ENCODE peak calls at places on chromosomes 3 and 15, in nine cellular contexts. One of them, this sample, is unnamed.

GRCh38 chr3:71872256-71872655 is 87.3 kb upstream of the PROK2 start:
- DNase-seq in activated T-cell treated with anti-CD3 and anti-CD28 coated beads for 1 hour: no peak
- DNase-seq in left ventricle myocardium superior: no peak
- DNase-seq in NCI-H1417 treated with DMSO at 0.1 percent for 48 hours: no peak
- DNase-seq in H9: no peak
- DNase-seq in epithelial cell of proximal tubule: no peak
- DNase-seq in left cardiac atrium: no peak
- DNase-seq in activated effector memory CD4-positive, alpha-beta T cell treated with Interleukin-2 at 50 U/mL for 16 hours: no peak
- DNase-seq in stimulated activated effector memory CD8-positive, alpha-beta T cell treated with anti-CD3 and anti-CD28 coated beads, Interleukin-12 subunit alpha, Interleukin-12 subunit beta, amount 100 ng/mL, for 72 hours: no peak
- DNase-seq in this sample: no peak

GRCh38 chr3:138937690-138938055 is 9.3 kb downstream of the FOXL2 start:
- DNase-seq in activated T-cell treated with anti-CD3 and anti-CD28 coated beads for 1 hour: no peak
- DNase-seq in left ventricle myocardium superior: no peak
- DNase-seq in NCI-H1417 treated with DMSO at 0.1 percent for 48 hours: no peak
- DNase-seq in H9: no peak
- DNase-seq in epithelial cell of proximal tubule: no peak
- DNase-seq in left cardiac atrium: no peak
- DNase-seq in activated effector memory CD4-positive, alpha-beta T cell treated with Interleukin-2 at 50 U/mL for 16 hours: no peak
- DNase-seq in stimulated activated effector memory CD8-positive, alpha-beta T cell treated with anti-CD3 and anti-CD28 coated beads, Interleukin-12 subunit alpha, Interleukin-12 subunit beta, amount 100 ng/mL, for 72 hours: no peak
- DNase-seq in this sample: no peak

GRCh38 chr3:194598771-194599557 is 34.3 kb downstream of the TMEM44 start:
- DNase-seq in activated T-cell treated with anti-CD3 and anti-CD28 coated beads for 1 hour: no peak
- DNase-seq in left ventricle myocardium superior: peak; percentile 21
- DNase-seq in NCI-H1417 treated with DMSO at 0.1 percent for 48 hours: no peak
- DNase-seq in H9: no peak
- DNase-seq in epithelial cell of proximal tubule: no peak
- DNase-seq in left cardiac atrium: peak; percentile 53
- DNase-seq in activated effector memory CD4-positive, alpha-beta T cell treated with Interleukin-2 at 50 U/mL for 16 hours: no peak
- DNase-seq in stimulated activated effector memory CD8-positive, alpha-beta T cell treated with anti-CD3 and anti-CD28 coated beads, Interleukin-12 subunit alpha, Interleukin-12 subunit beta, amount 100 ng/mL, for 72 hours: no peak
- DNase-seq in this sample: no peak

GRCh38 chr15:72540606-72541237 is 66.6 kb downstream of the ARIH1 start:
- DNase-seq in activated T-cell treated with anti-CD3 and anti-CD28 coated beads for 1 hour: no peak
- DNase-seq in left ventricle myocardium superior: no peak
- DNase-seq in NCI-H1417 treated with DMSO at 0.1 percent for 48 hours: no peak
- DNase-seq in H9: no peak
- DNase-seq in epithelial cell of proximal tubule: no peak
- DNase-seq in left cardiac atrium: no peak
- DNase-seq in activated effector memory CD4-positive, alpha-beta T cell treated with Interleukin-2 at 50 U/mL for 16 hours: no peak
- DNase-seq in stimulated activated effector memory CD8-positive, alpha-beta T cell treated with anti-CD3 and anti-CD28 coated beads, Interleukin-12 subunit alpha, Interleukin-12 subunit beta, amount 100 ng/mL, for 72 hours: no peak
- DNase-seq in this sample: no peak

GRCh38 chr15:60933914-60934885 is 294.9 kb downstream of the RORA start:
- DNase-seq in activated T-cell treated with anti-CD3 and anti-CD28 coated beads for 1 hour: no peak
- DNase-seq in left ventricle myocardium superior: no peak
- DNase-seq in NCI-H1417 treated with DMSO at 0.1 percent for 48 hours: peak; percentile 75
- DNase-seq in H9: no peak
- DNase-seq in epithelial cell of proximal tubule: no peak
- DNase-seq in left cardiac atrium: no peak
- DNase-seq in activated effector memory CD4-positive, alpha-beta T cell treated with Interleukin-2 at 50 U/mL for 16 hours: no peak
- DNase-seq in stimulated activated effector memory CD8-positive, alpha-beta T cell treated with anti-CD3 and anti-CD28 coated beads, Interleukin-12 subunit alpha, Interleukin-12 subunit beta, amount 100 ng/mL, for 72 hours: no peak
- DNase-seq in this sample: peak; percentile 11

GRCh38 chr15:51104512-51104911 is 9.8 kb upstream of the TNFAIP8L3 start:
- DNase-seq in activated T-cell treated with anti-CD3 and anti-CD28 coated beads for 1 hour: no peak
- DNase-seq in left ventricle myocardium superior: peak; percentile 62
- DNase-seq in NCI-H1417 treated with DMSO at 0.1 percent for 48 hours: no peak
- DNase-seq in H9: no peak
- DNase-seq in epithelial cell of proximal tubule: no peak
- DNase-seq in left cardiac atrium: peak; percentile 67
- DNase-seq in activated effector memory CD4-positive, alpha-beta T cell treated with Interleukin-2 at 50 U/mL for 16 hours: no peak
- DNase-seq in stimulated activated effector memory CD8-positive, alpha-beta T cell treated with anti-CD3 and anti-CD28 coated beads, Interleukin-12 subunit alpha, Interleukin-12 subunit beta, amount 100 ng/mL, for 72 hours: no peak
- DNase-seq in this sample: no peak

GRCh38 chr3:196661400-196661799 is 21.9 kb downstream of the NRROS start:
- DNase-seq in activated T-cell treated with anti-CD3 and anti-CD28 coated beads for 1 hour: no peak
- DNase-seq in left ventricle myocardium superior: no peak
- DNase-seq in NCI-H1417 treated with DMSO at 0.1 percent for 48 hours: no peak
- DNase-seq in H9: no peak
- DNase-seq in epithelial cell of proximal tubule: no peak
- DNase-seq in left cardiac atrium: no peak
- DNase-seq in activated effector memory CD4-positive, alpha-beta T cell treated with Interleukin-2 at 50 U/mL for 16 hours: no peak
- DNase-seq in stimulated activated effector memory CD8-positive, alpha-beta T cell treated with anti-CD3 and anti-CD28 coated beads, Interleukin-12 subunit alpha, Interleukin-12 subunit beta, amount 100 ng/mL, for 72 hours: no peak
- DNase-seq in this sample: no peak

GRCh38 chr3:10448544-10448943 is 56.8 kb downstream of the ATP2B2 start:
- DNase-seq in activated T-cell treated with anti-CD3 and anti-CD28 coated beads for 1 hour: no peak
- DNase-seq in left ventricle myocardium superior: no peak
- DNase-seq in NCI-H1417 treated with DMSO at 0.1 percent for 48 hours: no peak
- DNase-seq in H9: no peak
- DNase-seq in epithelial cell of proximal tubule: no peak
- DNase-seq in left cardiac atrium: no peak
- DNase-seq in activated effector memory CD4-positive, alpha-beta T cell treated with Interleukin-2 at 50 U/mL for 16 hours: no peak
- DNase-seq in stimulated activated effector memory CD8-positive, alpha-beta T cell treated with anti-CD3 and anti-CD28 coated beads, Interleukin-12 subunit alpha, Interleukin-12 subunit beta, amount 100 ng/mL, for 72 hours: no peak
- DNase-seq in this sample: no peak

GRCh38 chr15:22939051-22939450 is 41.1 kb downstream of the CYFIP1 start:
- DNase-seq in activated T-cell treated with anti-CD3 and anti-CD28 coated beads for 1 hour: no peak
- DNase-seq in left ventricle myocardium superior: no peak
- DNase-seq in NCI-H1417 treated with DMSO at 0.1 percent for 48 hours: no peak
- DNase-seq in H9: no peak
- DNase-seq in epithelial cell of proximal tubule: no peak
- DNase-seq in left cardiac atrium: no peak
- DNase-seq in activated effector memory CD4-positive, alpha-beta T cell treated with Interleukin-2 at 50 U/mL for 16 hours: no peak
- DNase-seq in stimulated activated effector memory CD8-positive, alpha-beta T cell treated with anti-CD3 and anti-CD28 coated beads, Interleukin-12 subunit alpha, Interleukin-12 subunit beta, amount 100 ng/mL, for 72 hours: no peak
- DNase-seq in this sample: no peak

GRCh38 chr3:100605358-100605757 is 4.0 kb upstream of the ADGRG7 start:
- DNase-seq in activated T-cell treated with anti-CD3 and anti-CD28 coated beads for 1 hour: no peak
- DNase-seq in left ventricle myocardium superior: no peak
- DNase-seq in NCI-H1417 treated with DMSO at 0.1 percent for 48 hours: no peak
- DNase-seq in H9: peak; percentile 31
- DNase-seq in epithelial cell of proximal tubule: no peak
- DNase-seq in left cardiac atrium: no peak
- DNase-seq in activated effector memory CD4-positive, alpha-beta T cell treated with Interleukin-2 at 50 U/mL for 16 hours: no peak
- DNase-seq in stimulated activated effector memory CD8-positive, alpha-beta T cell treated with anti-CD3 and anti-CD28 coated beads, Interleukin-12 subunit alpha, Interleukin-12 subunit beta, amount 100 ng/mL, for 72 hours: no peak
- DNase-seq in this sample: no peak

GRCh38 chr15:80507638-80508316 is 103.6 kb downstream of the ARNT2 start:
- DNase-seq in activated T-cell treated with anti-CD3 and anti-CD28 coated beads for 1 hour: no peak
- DNase-seq in left ventricle myocardium superior: no peak
- DNase-seq in NCI-H1417 treated with DMSO at 0.1 percent for 48 hours: no peak
- DNase-seq in H9: no peak
- DNase-seq in epithelial cell of proximal tubule: no peak
- DNase-seq in left cardiac atrium: no peak
- DNase-seq in activated effector memory CD4-positive, alpha-beta T cell treated with Interleukin-2 at 50 U/mL for 16 hours: no peak
- DNase-seq in stimulated activated effector memory CD8-positive, alpha-beta T cell treated with anti-CD3 and anti-CD28 coated beads, Interleukin-12 subunit alpha, Interleukin-12 subunit beta, amount 100 ng/mL, for 72 hours: no peak
- DNase-seq in this sample: no peak

GRCh38 chr3:19146685-19147650 is 1.3 kb upstream of the KCNH8 start:
- DNase-seq in activated T-cell treated with anti-CD3 and anti-CD28 coated beads for 1 hour: peak; percentile 24
- DNase-seq in left ventricle myocardium superior: peak; percentile 67
- DNase-seq in NCI-H1417 treated with DMSO at 0.1 percent for 48 hours: peak; percentile 76
- DNase-seq in H9: peak; percentile 97
- DNase-seq in epithelial cell of proximal tubule: no peak
- DNase-seq in left cardiac atrium: peak; percentile 67
- DNase-seq in activated effector memory CD4-positive, alpha-beta T cell treated with Interleukin-2 at 50 U/mL for 16 hours: peak; percentile 20
- DNase-seq in stimulated activated effector memory CD8-positive, alpha-beta T cell treated with anti-CD3 and anti-CD28 coated beads, Interleukin-12 subunit alpha, Interleukin-12 subunit beta, amount 100 ng/mL, for 72 hours: peak; percentile 12
- DNase-seq in this sample: peak; percentile 77

GRCh38 chr15:34799149-34799824 is 3.9 kb upstream of the ACTC1 start:
- DNase-seq in activated T-cell treated with anti-CD3 and anti-CD28 coated beads for 1 hour: no peak
- DNase-seq in left ventricle myocardium superior: peak; percentile 90
- DNase-seq in NCI-H1417 treated with DMSO at 0.1 percent for 48 hours: no peak
- DNase-seq in H9: peak; percentile 33
- DNase-seq in epithelial cell of proximal tubule: no peak
- DNase-seq in left cardiac atrium: peak; percentile 78
- DNase-seq in activated effector memory CD4-positive, alpha-beta T cell treated with Interleukin-2 at 50 U/mL for 16 hours: no peak
- DNase-seq in stimulated activated effector memory CD8-positive, alpha-beta T cell treated with anti-CD3 and anti-CD28 coated beads, Interleukin-12 subunit alpha, Interleukin-12 subunit beta, amount 100 ng/mL, for 72 hours: no peak
- DNase-seq in this sample: no peak

GRCh38 chr3:57752307-57752706 is 3.8 kb upstream of the SLMAP start:
- DNase-seq in activated T-cell treated with anti-CD3 and anti-CD28 coated beads for 1 hour: no peak
- DNase-seq in left ventricle myocardium superior: no peak
- DNase-seq in NCI-H1417 treated with DMSO at 0.1 percent for 48 hours: no peak
- DNase-seq in H9: no peak
- DNase-seq in epithelial cell of proximal tubule: peak; percentile 69
- DNase-seq in left cardiac atrium: no peak
- DNase-seq in activated effector memory CD4-positive, alpha-beta T cell treated with Interleukin-2 at 50 U/mL for 16 hours: no peak
- DNase-seq in stimulated activated effector memory CD8-positive, alpha-beta T cell treated with anti-CD3 and anti-CD28 coated beads, Interleukin-12 subunit alpha, Interleukin-12 subunit beta, amount 100 ng/mL, for 72 hours: no peak
- DNase-seq in this sample: no peak

GRCh38 chr3:107690522-107691138 is 167.9 kb downstream of the BBX start:
- DNase-seq in activated T-cell treated with anti-CD3 and anti-CD28 coated beads for 1 hour: no peak
- DNase-seq in left ventricle myocardium superior: no peak
- DNase-seq in NCI-H1417 treated with DMSO at 0.1 percent for 48 hours: peak; percentile 35
- DNase-seq in H9: no peak
- DNase-seq in epithelial cell of proximal tubule: peak; percentile 19
- DNase-seq in left cardiac atrium: no peak
- DNase-seq in activated effector memory CD4-positive, alpha-beta T cell treated with Interleukin-2 at 50 U/mL for 16 hours: no peak
- DNase-seq in stimulated activated effector memory CD8-positive, alpha-beta T cell treated with anti-CD3 and anti-CD28 coated beads, Interleukin-12 subunit alpha, Interleukin-12 subunit beta, amount 100 ng/mL, for 72 hours: no peak
- DNase-seq in this sample: no peak

GRCh38 chr3:154851644-154852043 is 228.5 kb upstream of the MME start:
- DNase-seq in activated T-cell treated with anti-CD3 and anti-CD28 coated beads for 1 hour: no peak
- DNase-seq in left ventricle myocardium superior: no peak
- DNase-seq in NCI-H1417 treated with DMSO at 0.1 percent for 48 hours: no peak
- DNase-seq in H9: no peak
- DNase-seq in epithelial cell of proximal tubule: no peak
- DNase-seq in left cardiac atrium: no peak
- DNase-seq in activated effector memory CD4-positive, alpha-beta T cell treated with Interleukin-2 at 50 U/mL for 16 hours: no peak
- DNase-seq in stimulated activated effector memory CD8-positive, alpha-beta T cell treated with anti-CD3 and anti-CD28 coated beads, Interleukin-12 subunit alpha, Interleukin-12 subunit beta, amount 100 ng/mL, for 72 hours: no peak
- DNase-seq in this sample: no peak

GRCh38 chr3:107064445-107065060 is 312.7 kb upstream of the CCDC54 start:
- DNase-seq in activated T-cell treated with anti-CD3 and anti-CD28 coated beads for 1 hour: peak; percentile 33
- DNase-seq in left ventricle myocardium superior: peak; percentile 29
- DNase-seq in NCI-H1417 treated with DMSO at 0.1 percent for 48 hours: peak; percentile 22
- DNase-seq in H9: peak; percentile 66
- DNase-seq in epithelial cell of proximal tubule: peak; percentile 36
- DNase-seq in left cardiac atrium: peak; percentile 36
- DNase-seq in activated effector memory CD4-positive, alpha-beta T cell treated with Interleukin-2 at 50 U/mL for 16 hours: no peak
- DNase-seq in stimulated activated effector memory CD8-positive, alpha-beta T cell treated with anti-CD3 and anti-CD28 coated beads, Interleukin-12 subunit alpha, Interleukin-12 subunit beta, amount 100 ng/mL, for 72 hours: peak; percentile 51
- DNase-seq in this sample: peak; percentile 51

GRCh38 chr3:43865887-43866528 is 175.3 kb downstream of the ABHD5 start:
- DNase-seq in activated T-cell treated with anti-CD3 and anti-CD28 coated beads for 1 hour: no peak
- DNase-seq in left ventricle myocardium superior: no peak
- DNase-seq in NCI-H1417 treated with DMSO at 0.1 percent for 48 hours: no peak
- DNase-seq in H9: peak; percentile 16
- DNase-seq in epithelial cell of proximal tubule: no peak
- DNase-seq in left cardiac atrium: no peak
- DNase-seq in activated effector memory CD4-positive, alpha-beta T cell treated with Interleukin-2 at 50 U/mL for 16 hours: no peak
- DNase-seq in stimulated activated effector memory CD8-positive, alpha-beta T cell treated with anti-CD3 and anti-CD28 coated beads, Interleukin-12 subunit alpha, Interleukin-12 subunit beta, amount 100 ng/mL, for 72 hours: no peak
- DNase-seq in this sample: no peak

GRCh38 chr3:188776447-188776846 is 395.3 kb upstream of the TPRG1 start:
- DNase-seq in activated T-cell treated with anti-CD3 and anti-CD28 coated beads for 1 hour: no peak
- DNase-seq in left ventricle myocardium superior: no peak
- DNase-seq in NCI-H1417 treated with DMSO at 0.1 percent for 48 hours: no peak
- DNase-seq in H9: no peak
- DNase-seq in epithelial cell of proximal tubule: no peak
- DNase-seq in left cardiac atrium: no peak
- DNase-seq in activated effector memory CD4-positive, alpha-beta T cell treated with Interleukin-2 at 50 U/mL for 16 hours: no peak
- DNase-seq in stimulated activated effector memory CD8-positive, alpha-beta T cell treated with anti-CD3 and anti-CD28 coated beads, Interleukin-12 subunit alpha, Interleukin-12 subunit beta, amount 100 ng/mL, for 72 hours: no peak
- DNase-seq in this sample: no peak

GRCh38 chr15:61524091-61524490 is 295.0 kb upstream of the RORA start:
- DNase-seq in activated T-cell treated with anti-CD3 and anti-CD28 coated beads for 1 hour: no peak
- DNase-seq in left ventricle myocardium superior: no peak
- DNase-seq in NCI-H1417 treated with DMSO at 0.1 percent for 48 hours: no peak
- DNase-seq in H9: no peak
- DNase-seq in epithelial cell of proximal tubule: no peak
- DNase-seq in left cardiac atrium: no peak
- DNase-seq in activated effector memory CD4-positive, alpha-beta T cell treated with Interleukin-2 at 50 U/mL for 16 hours: no peak
- DNase-seq in stimulated activated effector memory CD8-positive, alpha-beta T cell treated with anti-CD3 and anti-CD28 coated beads, Interleukin-12 subunit alpha, Interleukin-12 subunit beta, amount 100 ng/mL, for 72 hours: no peak
- DNase-seq in this sample: no peak

GRCh38 chr15:51917493-51917892 is 54.1 kb downstream of the LEO1 start:
- DNase-seq in activated T-cell treated with anti-CD3 and anti-CD28 coated beads for 1 hour: no peak
- DNase-seq in left ventricle myocardium superior: no peak
- DNase-seq in NCI-H1417 treated with DMSO at 0.1 percent for 48 hours: no peak
- DNase-seq in H9: peak; percentile 77
- DNase-seq in epithelial cell of proximal tubule: no peak
- DNase-seq in left cardiac atrium: no peak
- DNase-seq in activated effector memory CD4-positive, alpha-beta T cell treated with Interleukin-2 at 50 U/mL for 16 hours: no peak
- DNase-seq in stimulated activated effector memory CD8-positive, alpha-beta T cell treated with anti-CD3 and anti-CD28 coated beads, Interleukin-12 subunit alpha, Interleukin-12 subunit beta, amount 100 ng/mL, for 72 hours: no peak
- DNase-seq in this sample: no peak

GRCh38 chr15:90603893-90604292 is 74.2 kb downstream of the CRTC3 start:
- DNase-seq in activated T-cell treated with anti-CD3 and anti-CD28 coated beads for 1 hour: peak; percentile 50
- DNase-seq in left ventricle myocardium superior: peak; percentile 65
- DNase-seq in NCI-H1417 treated with DMSO at 0.1 percent for 48 hours: no peak
- DNase-seq in H9: no peak
- DNase-seq in epithelial cell of proximal tubule: no peak
- DNase-seq in left cardiac atrium: peak; percentile 43
- DNase-seq in activated effector memory CD4-positive, alpha-beta T cell treated with Interleukin-2 at 50 U/mL for 16 hours: peak; percentile 21
- DNase-seq in stimulated activated effector memory CD8-positive, alpha-beta T cell treated with anti-CD3 and anti-CD28 coated beads, Interleukin-12 subunit alpha, Interleukin-12 subunit beta, amount 100 ng/mL, for 72 hours: no peak
- DNase-seq in this sample: no peak

This sample was measured in NCI-H187 treated with DMSO at 0.1 percent for 48 hours.